ENCODE peak calls at places on chromosomes 16 and 17, in ten cellular contexts. One of them, this sample, is unnamed.

GRCh38 chr16:56909484-56910113 is 22.3 kb upstream of the HERPUD1 start:
- DNase-seq in HEK293T: no peak
- DNase-seq in NCI-H1417: no peak
- DNase-seq in activated naive CD8-positive, alpha-beta T cell treated with anti-CD3 and anti-CD28 coated beads, Interleukin-2, amount 50 U/mL, for 24 hours: no peak
- DNase-seq in head of caudate nucleus: no peak
- DNase-seq in activated T-helper 1 cell treated with Interleukin-2 at 50 U/mL for 16 hours: no peak
- DNase-seq in heart left ventricle: no peak
- DNase-seq in naive B cell: no peak
- DNase-seq in mucosa of gallbladder: no peak
- DNase-seq in lower leg skin: no peak
- DNase-seq in this sample: no peak

GRCh38 chr16:75061677-75062076 is 54.9 kb downstream of the LDHD start:
- DNase-seq in HEK293T: no peak
- DNase-seq in NCI-H1417: no peak
- DNase-seq in activated naive CD8-positive, alpha-beta T cell treated with anti-CD3 and anti-CD28 coated beads, Interleukin-2, amount 50 U/mL, for 24 hours: no peak
- DNase-seq in head of caudate nucleus: no peak
- DNase-seq in activated T-helper 1 cell treated with Interleukin-2 at 50 U/mL for 16 hours: no peak
- DNase-seq in heart left ventricle: no peak
- DNase-seq in naive B cell: no peak
- DNase-seq in mucosa of gallbladder: no peak
- DNase-seq in lower leg skin: no peak
- DNase-seq in this sample: no peak

GRCh38 chr16:4654387-4654901 is 29.8 kb downstream of the MGRN1 start:
- DNase-seq in HEK293T: no peak
- DNase-seq in NCI-H1417: no peak
- DNase-seq in activated naive CD8-positive, alpha-beta T cell treated with anti-CD3 and anti-CD28 coated beads, Interleukin-2, amount 50 U/mL, for 24 hours: no peak
- DNase-seq in head of caudate nucleus: no peak
- DNase-seq in activated T-helper 1 cell treated with Interleukin-2 at 50 U/mL for 16 hours: no peak
- DNase-seq in heart left ventricle: no peak
- DNase-seq in naive B cell: no peak
- DNase-seq in mucosa of gallbladder: no peak
- DNase-seq in lower leg skin: no peak
- DNase-seq in this sample: no peak

GRCh38 chr16:85448557-85449194 is 164.4 kb upstream of the GSE1 start:
- DNase-seq in HEK293T: no peak
- DNase-seq in NCI-H1417: peak
- DNase-seq in activated naive CD8-positive, alpha-beta T cell treated with anti-CD3 and anti-CD28 coated beads, Interleukin-2, amount 50 U/mL, for 24 hours: peak
- DNase-seq in head of caudate nucleus: no peak
- DNase-seq in activated T-helper 1 cell treated with Interleukin-2 at 50 U/mL for 16 hours: peak
- DNase-seq in heart left ventricle: no peak
- DNase-seq in naive B cell: peak
- DNase-seq in mucosa of gallbladder: no peak
- DNase-seq in lower leg skin: no peak
- DNase-seq in this sample: no peak

GRCh38 chr17:44063704-44064639 is 2.5 kb downstream of the LSM12 start:
- DNase-seq in HEK293T: no peak
- DNase-seq in NCI-H1417: no peak
- DNase-seq in activated naive CD8-positive, alpha-beta T cell treated with anti-CD3 and anti-CD28 coated beads, Interleukin-2, amount 50 U/mL, for 24 hours: no peak
- DNase-seq in head of caudate nucleus: no peak
- DNase-seq in activated T-helper 1 cell treated with Interleukin-2 at 50 U/mL for 16 hours: no peak
- DNase-seq in heart left ventricle: no peak
- DNase-seq in naive B cell: no peak
- DNase-seq in mucosa of gallbladder: no peak
- DNase-seq in lower leg skin: no peak
- DNase-seq in this sample: no peak

GRCh38 chr17:37818689-37819088 is 73.8 kb upstream of the HNF1B start:
- DNase-seq in HEK293T: no peak
- DNase-seq in NCI-H1417: peak
- DNase-seq in activated naive CD8-positive, alpha-beta T cell treated with anti-CD3 and anti-CD28 coated beads, Interleukin-2, amount 50 U/mL, for 24 hours: no peak
- DNase-seq in head of caudate nucleus: no peak
- DNase-seq in activated T-helper 1 cell treated with Interleukin-2 at 50 U/mL for 16 hours: no peak
- DNase-seq in heart left ventricle: no peak
- DNase-seq in naive B cell: no peak
- DNase-seq in mucosa of gallbladder: peak
- DNase-seq in lower leg skin: peak
- DNase-seq in this sample: no peak

GRCh38 chr17:50210249-50211225 is 9.1 kb upstream of the COL1A1 start:
- DNase-seq in HEK293T: no peak
- DNase-seq in NCI-H1417: no peak
- DNase-seq in activated naive CD8-positive, alpha-beta T cell treated with anti-CD3 and anti-CD28 coated beads, Interleukin-2, amount 50 U/mL, for 24 hours: no peak
- DNase-seq in head of caudate nucleus: no peak
- DNase-seq in activated T-helper 1 cell treated with Interleukin-2 at 50 U/mL for 16 hours: no peak
- DNase-seq in heart left ventricle: peak
- DNase-seq in naive B cell: no peak
- DNase-seq in mucosa of gallbladder: peak
- DNase-seq in lower leg skin: no peak
- DNase-seq in this sample: peak

GRCh38 chr17:48326311-48326710 is 103.7 kb downstream of the SKAP1 start:
- DNase-seq in HEK293T: no peak
- DNase-seq in NCI-H1417: no peak
- DNase-seq in activated naive CD8-positive, alpha-beta T cell treated with anti-CD3 and anti-CD28 coated beads, Interleukin-2, amount 50 U/mL, for 24 hours: no peak
- DNase-seq in head of caudate nucleus: no peak
- DNase-seq in activated T-helper 1 cell treated with Interleukin-2 at 50 U/mL for 16 hours: no peak
- DNase-seq in heart left ventricle: no peak
- DNase-seq in naive B cell: no peak
- DNase-seq in mucosa of gallbladder: no peak
- DNase-seq in lower leg skin: no peak
- DNase-seq in this sample: no peak

GRCh38 chr16:4344659-4345438 is 6.3 kb downstream of the PAM16 start:
- DNase-seq in HEK293T: no peak
- DNase-seq in NCI-H1417: peak
- DNase-seq in activated naive CD8-positive, alpha-beta T cell treated with anti-CD3 and anti-CD28 coated beads, Interleukin-2, amount 50 U/mL, for 24 hours: no peak
- DNase-seq in head of caudate nucleus: peak
- DNase-seq in activated T-helper 1 cell treated with Interleukin-2 at 50 U/mL for 16 hours: no peak
- DNase-seq in heart left ventricle: no peak
- DNase-seq in naive B cell: no peak
- DNase-seq in mucosa of gallbladder: no peak
- DNase-seq in lower leg skin: no peak
- DNase-seq in this sample: no peak

GRCh38 chr17:17036520-17036998 is 5.7 kb upstream of the MPRIP start:
- DNase-seq in HEK293T: no peak
- DNase-seq in NCI-H1417: no peak
- DNase-seq in activated naive CD8-positive, alpha-beta T cell treated with anti-CD3 and anti-CD28 coated beads, Interleukin-2, amount 50 U/mL, for 24 hours: no peak
- DNase-seq in head of caudate nucleus: no peak
- DNase-seq in activated T-helper 1 cell treated with Interleukin-2 at 50 U/mL for 16 hours: no peak
- DNase-seq in heart left ventricle: no peak
- DNase-seq in naive B cell: peak
- DNase-seq in mucosa of gallbladder: no peak
- DNase-seq in lower leg skin: no peak
- DNase-seq in this sample: peak

GRCh38 chr16:51399908-51400670 is 249.0 kb upstream of the SALL1 start:
- DNase-seq in HEK293T: no peak
- DNase-seq in NCI-H1417: no peak
- DNase-seq in activated naive CD8-positive, alpha-beta T cell treated with anti-CD3 and anti-CD28 coated beads, Interleukin-2, amount 50 U/mL, for 24 hours: no peak
- DNase-seq in head of caudate nucleus: no peak
- DNase-seq in activated T-helper 1 cell treated with Interleukin-2 at 50 U/mL for 16 hours: no peak
- DNase-seq in heart left ventricle: no peak
- DNase-seq in naive B cell: no peak
- DNase-seq in mucosa of gallbladder: no peak
- DNase-seq in lower leg skin: no peak
- DNase-seq in this sample: no peak

GRCh38 chr16:49055824-49056545 is 225.7 kb downstream of the CBLN1 start:
- DNase-seq in HEK293T: no peak
- DNase-seq in NCI-H1417: peak
- DNase-seq in activated naive CD8-positive, alpha-beta T cell treated with anti-CD3 and anti-CD28 coated beads, Interleukin-2, amount 50 U/mL, for 24 hours: no peak
- DNase-seq in head of caudate nucleus: no peak
- DNase-seq in activated T-helper 1 cell treated with Interleukin-2 at 50 U/mL for 16 hours: no peak
- DNase-seq in heart left ventricle: no peak
- DNase-seq in naive B cell: no peak
- DNase-seq in mucosa of gallbladder: no peak
- DNase-seq in lower leg skin: no peak
- DNase-seq in this sample: no peak

GRCh38 chr16:23712976-23713375 is at the start of gene ERN2:
- DNase-seq in HEK293T: no peak
- DNase-seq in NCI-H1417: no peak
- DNase-seq in activated naive CD8-positive, alpha-beta T cell treated with anti-CD3 and anti-CD28 coated beads, Interleukin-2, amount 50 U/mL, for 24 hours: no peak
- DNase-seq in head of caudate nucleus: no peak
- DNase-seq in activated T-helper 1 cell treated with Interleukin-2 at 50 U/mL for 16 hours: no peak
- DNase-seq in heart left ventricle: no peak
- DNase-seq in naive B cell: no peak
- DNase-seq in mucosa of gallbladder: peak
- DNase-seq in lower leg skin: no peak
- DNase-seq in this sample: no peak

GRCh38 chr17:40177275-40177874 is at the start of gene RAPGEFL1:
- DNase-seq in HEK293T: no peak
- DNase-seq in NCI-H1417: peak
- DNase-seq in activated naive CD8-positive, alpha-beta T cell treated with anti-CD3 and anti-CD28 coated beads, Interleukin-2, amount 50 U/mL, for 24 hours: peak
- DNase-seq in head of caudate nucleus: peak
- DNase-seq in activated T-helper 1 cell treated with Interleukin-2 at 50 U/mL for 16 hours: peak
- DNase-seq in heart left ventricle: peak
- DNase-seq in naive B cell: peak
- DNase-seq in mucosa of gallbladder: peak
- DNase-seq in lower leg skin: peak
- DNase-seq in this sample: peak

GRCh38 chr16:63361032-63361624 is 1324.9 kb upstream of the CDH8 start:
- DNase-seq in HEK293T: peak
- DNase-seq in NCI-H1417: peak
- DNase-seq in activated naive CD8-positive, alpha-beta T cell treated with anti-CD3 and anti-CD28 coated beads, Interleukin-2, amount 50 U/mL, for 24 hours: no peak
- DNase-seq in head of caudate nucleus: no peak
- DNase-seq in activated T-helper 1 cell treated with Interleukin-2 at 50 U/mL for 16 hours: no peak
- DNase-seq in heart left ventricle: no peak
- DNase-seq in naive B cell: no peak
- DNase-seq in mucosa of gallbladder: peak
- DNase-seq in lower leg skin: no peak
- DNase-seq in this sample: no peak

GRCh38 chr16:63287411-63287810 is 1251.2 kb upstream of the CDH8 start:
- DNase-seq in HEK293T: no peak
- DNase-seq in NCI-H1417: no peak
- DNase-seq in activated naive CD8-positive, alpha-beta T cell treated with anti-CD3 and anti-CD28 coated beads, Interleukin-2, amount 50 U/mL, for 24 hours: no peak
- DNase-seq in head of caudate nucleus: no peak
- DNase-seq in activated T-helper 1 cell treated with Interleukin-2 at 50 U/mL for 16 hours: no peak
- DNase-seq in heart left ventricle: no peak
- DNase-seq in naive B cell: no peak
- DNase-seq in mucosa of gallbladder: no peak
- DNase-seq in lower leg skin: no peak
- DNase-seq in this sample: no peak

GRCh38 chr16:17532338-17532995 is 61.7 kb upstream of the XYLT1 start:
- DNase-seq in HEK293T: no peak
- DNase-seq in NCI-H1417: no peak
- DNase-seq in activated naive CD8-positive, alpha-beta T cell treated with anti-CD3 and anti-CD28 coated beads, Interleukin-2, amount 50 U/mL, for 24 hours: no peak
- DNase-seq in head of caudate nucleus: no peak
- DNase-seq in activated T-helper 1 cell treated with Interleukin-2 at 50 U/mL for 16 hours: no peak
- DNase-seq in heart left ventricle: no peak
- DNase-seq in naive B cell: no peak
- DNase-seq in mucosa of gallbladder: no peak
- DNase-seq in lower leg skin: no peak
- DNase-seq in this sample: no peak

GRCh38 chr16:67150833-67151396 is at the start of gene B3GNT9:
- DNase-seq in HEK293T: no peak
- DNase-seq in NCI-H1417: peak
- DNase-seq in activated naive CD8-positive, alpha-beta T cell treated with anti-CD3 and anti-CD28 coated beads, Interleukin-2, amount 50 U/mL, for 24 hours: peak
- DNase-seq in head of caudate nucleus: peak
- DNase-seq in activated T-helper 1 cell treated with Interleukin-2 at 50 U/mL for 16 hours: no peak
- DNase-seq in heart left ventricle: peak
- DNase-seq in naive B cell: no peak
- DNase-seq in mucosa of gallbladder: peak
- DNase-seq in lower leg skin: no peak
- DNase-seq in this sample: peak

This sample was measured in aorta.